ENCODE peak calls at places on chromosomes 5 and 9, in four cellular contexts. One of them, this sample, is unnamed.

GRCh38 chr5:41754857-41755256 is 115.4 kb downstream of the OXCT1 start:
- DNase-seq in HL-60: no peak
- DNase-seq in GM12878: no peak
- DNase-seq in K562: no peak
- DNase-seq in this sample: no peak

GRCh38 chr9:101307041-101307440 is 77.8 kb downstream of the BAAT start:
- DNase-seq in K562: no peak
- DNase-seq in GM12878: no peak
- DNase-seq in HL-60: no peak
- DNase-seq in this sample: no peak

GRCh38 chr5:5314166-5314565 is 108.3 kb upstream of the ICE1 start:
- DNase-seq in HL-60: no peak
- DNase-seq in GM12878: no peak
- DNase-seq in K562: no peak
- DNase-seq in this sample: no peak

GRCh38 chr9:3516667-3517330 is 9.0 kb downstream of the RFX3 start:
- DNase-seq in K562: no peak
- DNase-seq in GM12878: no peak
- DNase-seq in HL-60: no peak
- DNase-seq in this sample: no peak

GRCh38 chr5:58358436-58358835 is 101.5 kb downstream of the PLK2 start:
- DNase-seq in K562: no peak
- DNase-seq in GM12878: no peak
- DNase-seq in HL-60: no peak
- DNase-seq in this sample: no peak

GRCh38 chr9:115855458-115856133 is 298.0 kb upstream of the PAPPA start:
- DNase-seq in HL-60: no peak
- DNase-seq in K562: no peak
- DNase-seq in GM12878: no peak
- DNase-seq in this sample: no peak

GRCh38 chr9:112754578-112754977 is 4.0 kb downstream of the SNX30 start:
- DNase-seq in K562: no peak
- DNase-seq in GM12878: no peak
- DNase-seq in HL-60: no peak
- DNase-seq in this sample: no peak

GRCh38 chr5:42855811-42856210 is 44.1 kb upstream of the SELENOP start:
- DNase-seq in GM12878: no peak
- DNase-seq in HL-60: no peak
- DNase-seq in K562: no peak
- DNase-seq in this sample: no peak

GRCh38 chr9:13841801-13842462 is 472.0 kb downstream of the NFIB start:
- DNase-seq in K562: no peak
- DNase-seq in GM12878: no peak
- DNase-seq in HL-60: no peak
- DNase-seq in this sample: no peak

GRCh38 chr9:122180633-122181032 is 20.9 kb downstream of the MORN5 start:
- DNase-seq in K562: peak; percentile 79
- DNase-seq in HL-60: no peak
- DNase-seq in GM12878: no peak
- DNase-seq in this sample: no peak

GRCh38 chr9:68997676-68998075 is 16.2 kb downstream of the PRKACG start:
- DNase-seq in GM12878: no peak
- DNase-seq in HL-60: no peak
- DNase-seq in K562: no peak
- DNase-seq in this sample: no peak

GRCh38 chr5:96517294-96517693 is 84.2 kb upstream of the PCSK1 start:
- DNase-seq in GM12878: no peak
- DNase-seq in HL-60: no peak
- DNase-seq in K562: no peak
- DNase-seq in this sample: no peak

GRCh38 chr5:144404672-144405071 is 234.0 kb downstream of the KCTD16 start:
- DNase-seq in K562: no peak
- DNase-seq in GM12878: no peak
- DNase-seq in HL-60: no peak
- DNase-seq in this sample: no peak

GRCh38 chr5:180684623-180685161 is 35.3 kb upstream of the FLT4 start:
- DNase-seq in GM12878: no peak
- DNase-seq in HL-60: no peak
- DNase-seq in K562: no peak
- DNase-seq in this sample: no peak

GRCh38 chr5:164627051-164627450 is 1121.6 kb downstream of the MAT2B start:
- DNase-seq in HL-60: no peak
- DNase-seq in K562: no peak
- DNase-seq in GM12878: no peak
- DNase-seq in this sample: no peak

GRCh38 chr5:169988947-169989346 is 8.7 kb upstream of the INSYN2B start:
- DNase-seq in K562: no peak
- DNase-seq in HL-60: no peak
- DNase-seq in GM12878: no peak
- DNase-seq in this sample: no peak

GRCh38 chr9:137764171-137764671 is 113.4 kb upstream of the CACNA1B start:
- DNase-seq in GM12878: no peak
- DNase-seq in K562: no peak
- DNase-seq in HL-60: no peak
- DNase-seq in this sample: no peak

GRCh38 chr9:21728781-21729180 is 73.7 kb upstream of the MTAP start:
- DNase-seq in K562: no peak
- DNase-seq in HL-60: no peak
- DNase-seq in GM12878: no peak
- DNase-seq in this sample: no peak

GRCh38 chr5:134957920-134958608 is 9.6 kb upstream of the CATSPER3 start:
- DNase-seq in HL-60: no peak
- DNase-seq in K562: no peak
- DNase-seq in GM12878: no peak
- DNase-seq in this sample: no peak
- TF ChIP-seq SPI1 in HL-60: no peak
- TF ChIP-seq SPI1 in K562: no peak
- TF ChIP-seq SPI1 in GM12878: no peak
- TF ChIP-seq SPI1 in this sample: no peak

GRCh38 chr9:136060671-136061371 is 34.3 kb downstream of the NACC2 start:
- DNase-seq in HL-60: no peak
- DNase-seq in GM12878: no peak
- DNase-seq in K562: no peak
- DNase-seq in this sample: peak; percentile 7

GRCh38 chr9:136059851-136060670 is 35.0 kb downstream of the NACC2 start:
- DNase-seq in HL-60: no peak
- DNase-seq in K562: no peak
- DNase-seq in GM12878: no peak
- DNase-seq in this sample: peak; percentile 6

GRCh38 chr9:136061405-136061804 is 33.7 kb downstream of the NACC2 start:
- DNase-seq in K562: no peak
- DNase-seq in HL-60: no peak
- DNase-seq in GM12878: no peak
- DNase-seq in this sample: peak; percentile 2

GRCh38 chr9:136059321-136059791 is 35.7 kb downstream of the NACC2 start:
- DNase-seq in K562: no peak
- DNase-seq in GM12878: no peak
- DNase-seq in HL-60: no peak
- DNase-seq in this sample: peak; percentile 17

DNA sequence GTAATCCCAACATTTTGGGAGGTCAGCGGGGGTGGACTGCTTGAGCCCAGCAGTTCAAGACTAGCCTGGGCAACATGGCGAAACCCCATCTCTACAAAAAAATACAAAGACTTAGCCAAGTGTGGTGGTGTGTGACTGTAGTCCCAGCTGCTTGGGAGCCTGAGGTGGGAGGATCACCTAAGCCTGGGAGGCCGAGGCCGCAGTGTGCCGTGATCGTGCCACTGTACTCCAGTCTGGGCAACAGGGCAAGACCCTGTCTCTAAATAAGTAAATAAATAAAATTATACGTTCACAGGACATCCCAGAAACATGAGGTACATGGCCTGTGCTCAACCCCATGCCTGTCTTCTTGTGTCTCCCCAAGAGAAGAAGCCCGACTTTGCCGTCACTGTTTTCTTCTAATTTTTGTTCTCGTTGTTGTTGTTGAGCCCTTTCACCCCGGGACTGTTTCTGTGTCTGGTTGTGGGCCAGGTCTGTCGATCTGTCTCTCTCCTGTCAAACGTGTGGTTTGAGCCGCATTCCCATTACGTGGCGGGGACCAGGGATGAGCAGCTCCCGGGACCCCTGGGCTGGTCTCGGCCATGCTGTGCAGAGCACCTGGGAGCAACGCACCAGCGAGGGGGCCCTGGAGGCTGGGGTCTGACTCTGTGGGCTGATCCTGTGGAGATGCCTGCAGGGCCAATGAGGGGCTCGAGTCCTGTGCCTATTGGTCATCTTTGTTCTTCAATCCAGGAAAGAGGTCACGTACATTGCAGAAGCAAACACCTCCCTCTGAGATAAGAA is 32.2 kb downstream of the NACC2 start:
- DNase-seq in GM12878: no peak
- DNase-seq in K562: no peak
- DNase-seq in HL-60: no peak
- DNase-seq in this sample: no peak
- TF ChIP-seq SPI1 in GM12878: no peak
- TF ChIP-seq SPI1 in K562: no peak
- TF ChIP-seq SPI1 in HL-60: no peak
- TF ChIP-seq SPI1 in this sample: no peak

GRCh38 chr5:160436017-160436416 is 14.4 kb downstream of the PTTG1 start:
- DNase-seq in K562: peak; percentile 35
- DNase-seq in HL-60: no peak
- DNase-seq in GM12878: no peak
- DNase-seq in this sample: no peak

GRCh38 chr5:160427607-160428006 is 6.0 kb downstream of the PTTG1 start:
- DNase-seq in GM12878: no peak
- DNase-seq in HL-60: no peak
- DNase-seq in K562: no peak
- DNase-seq in this sample: no peak

GRCh38 chr5:160434022-160434531 is 12.4 kb downstream of the PTTG1 start:
- DNase-seq in HL-60: no peak
- DNase-seq in GM12878: peak; percentile 86
- DNase-seq in K562: peak; percentile 18
- DNase-seq in this sample: no peak

GRCh38 chr5:160432815-160433214 is 11.2 kb downstream of the PTTG1 start:
- DNase-seq in K562: no peak
- DNase-seq in HL-60: no peak
- DNase-seq in GM12878: no peak
- DNase-seq in this sample: no peak

GRCh38 chr5:160432188-160432587 is 10.5 kb downstream of the PTTG1 start:
- DNase-seq in HL-60: no peak
- DNase-seq in GM12878: no peak
- DNase-seq in K562: no peak
- DNase-seq in this sample: no peak
- TF ChIP-seq SPI1 in HL-60: no peak
- TF ChIP-seq SPI1 in GM12878: no peak
- TF ChIP-seq SPI1 in K562: no peak
- TF ChIP-seq SPI1 in this sample: no peak

DNA sequence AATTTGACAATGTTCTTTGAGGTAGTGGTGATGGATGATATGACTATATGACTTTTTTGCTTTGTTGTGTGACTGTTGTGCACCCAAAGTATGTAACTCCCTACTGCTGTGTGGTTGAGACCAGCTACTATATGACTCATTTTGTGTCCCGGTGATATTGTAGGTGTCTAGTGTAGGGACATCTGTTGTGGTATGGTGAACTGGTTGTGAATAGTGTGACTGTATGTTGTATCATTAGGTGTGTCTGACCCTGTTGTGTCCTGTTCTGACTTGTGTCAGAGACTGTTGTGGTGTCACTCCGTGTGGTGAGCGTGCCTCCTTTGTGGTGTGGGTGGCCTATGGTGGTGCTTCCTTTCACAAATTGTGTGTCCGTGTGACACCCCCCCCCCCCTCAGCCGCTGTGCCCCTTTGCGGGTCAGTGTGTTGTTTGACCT is 11.2 kb upstream of the CXXC5 start:
- DNase-seq in K562: peak; percentile 70
- DNase-seq in GM12878: peak; percentile 80
- DNase-seq in HL-60: no peak
- DNase-seq in this sample: no peak
- TF ChIP-seq SPI1 in K562: no peak
- TF ChIP-seq SPI1 in GM12878: no peak
- TF ChIP-seq SPI1 in HL-60: no peak
- TF ChIP-seq SPI1 in this sample: no peak

DNA sequence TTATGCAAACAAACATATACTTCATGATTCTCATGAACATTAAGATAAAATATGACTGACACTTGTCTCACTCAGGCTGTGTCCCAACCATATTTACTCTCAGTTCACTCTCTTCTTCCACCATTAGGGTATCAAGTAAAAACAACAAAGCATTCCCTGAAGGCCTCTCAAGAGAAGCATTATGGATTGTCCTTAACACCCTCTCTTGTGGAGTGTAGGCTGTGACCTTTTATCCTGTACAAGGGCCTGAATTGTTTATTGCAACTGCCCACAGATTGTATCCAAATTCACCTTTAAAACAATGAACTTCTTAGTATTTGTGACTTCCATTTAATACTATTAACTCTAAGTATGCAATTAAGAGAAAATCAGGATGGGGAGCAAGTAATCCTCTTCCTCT is 78.1 kb downstream of the RICTOR start:
- DNase-seq in GM12878: no peak
- DNase-seq in K562: no peak
- DNase-seq in HL-60: no peak
- DNase-seq in this sample: no peak
- TF ChIP-seq SPI1 in GM12878: no peak
- TF ChIP-seq SPI1 in K562: no peak
- TF ChIP-seq SPI1 in HL-60: no peak
- TF ChIP-seq SPI1 in this sample: no peak

GRCh38 chr9:33950371-33950770 is 98.3 kb downstream of the UBAP2 start:
- DNase-seq in GM12878: no peak
- DNase-seq in K562: no peak
- DNase-seq in HL-60: no peak
- DNase-seq in this sample: no peak
- TF ChIP-seq SPI1 in GM12878: no peak
- TF ChIP-seq SPI1 in K562: no peak
- TF ChIP-seq SPI1 in HL-60: no peak
- TF ChIP-seq SPI1 in this sample: no peak

GRCh38 chr9:110650261-110650660 is 18.3 kb upstream of the MUSK start:
- DNase-seq in HL-60: no peak
- DNase-seq in GM12878: no peak
- DNase-seq in K562: no peak
- DNase-seq in this sample: no peak

GRCh38 chr9:110655723-110656641 is 12.6 kb upstream of the MUSK start:
- DNase-seq in HL-60: no peak
- DNase-seq in K562: no peak
- DNase-seq in GM12878: no peak
- DNase-seq in this sample: no peak

GRCh38 chr9:110648698-110649097 is 19.9 kb upstream of the MUSK start:
- DNase-seq in K562: peak; percentile 1
- DNase-seq in GM12878: no peak
- DNase-seq in HL-60: no peak
- DNase-seq in this sample: no peak

DNA sequence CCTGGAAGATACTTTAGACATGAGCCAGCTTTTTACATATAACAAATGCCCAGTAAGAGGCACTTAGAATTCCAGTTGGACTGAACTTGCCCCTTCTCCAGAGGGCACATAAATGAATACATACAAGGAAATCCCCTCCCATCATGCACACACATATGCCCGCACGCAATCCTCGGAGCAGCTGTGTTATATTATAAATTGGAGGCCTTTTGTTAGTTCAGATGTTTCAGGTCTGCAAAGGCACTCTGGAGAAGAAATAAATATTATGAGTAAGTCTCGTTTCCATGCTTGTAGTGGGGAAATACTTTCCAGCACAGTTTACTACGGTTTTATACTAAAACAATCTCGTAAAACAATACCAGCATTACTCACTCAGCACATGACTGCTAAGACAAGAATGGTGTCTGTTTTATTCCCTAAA is 17.6 kb upstream of the MUSK start:
- DNase-seq in GM12878: no peak
- DNase-seq in HL-60: no peak
- DNase-seq in K562: no peak
- DNase-seq in this sample: no peak
- TF ChIP-seq SPI1 in GM12878: no peak
- TF ChIP-seq SPI1 in HL-60: no peak
- TF ChIP-seq SPI1 in K562: no peak
- TF ChIP-seq SPI1 in this sample: no peak